ENCODE peak calls at places on chromosomes 1 and 21, in eight cellular contexts. L is lung microvascular endothelial cell, C is aorta, Z is NCI-H1694, D is EL, Y is mesenteric fat pad, G is sigmoid colon, W is fibroblast of lung. P is an unnamed sample.

GRCh38 chr1:24409535-24409934 is 4.0 kb downstream of the STPG1 start:
- DNase-seq in G (no peak), Y (no peak), L (peak), D (peak), C (no peak), W (peak), Z (no peak), P (no peak)

GRCh38 chr1:153985984-153986761 is at the start of gene RAB13:
- DNase-seq in G (peak), L (peak), Z (peak), C (peak), Y (peak), D (peak), W (peak), P (peak)

GRCh38 chr1:211731456-211732275 is 56.2 kb upstream of the NEK2 start:
- DNase-seq in G (no peak), W (no peak), Y (no peak), D (no peak), C (no peak), L (no peak), Z (no peak), P (peak)

GRCh38 chr21:15793547-15794235 is 63.9 kb downstream of the USP25 start:
- DNase-seq in G (no peak), W (peak), D (no peak), C (no peak), L (no peak), Z (no peak), Y (no peak), P (no peak)

GRCh38 chr1:81186271-81186670 is 614.5 kb upstream of the ADGRL2 start:
- DNase-seq in G (no peak), C (no peak), D (no peak), Z (no peak), L (no peak), Y (no peak), W (no peak), P (no peak)

GRCh38 chr1:84027368-84027767 is 28.4 kb upstream of the TTLL7 start:
- DNase-seq in C (no peak), Y (no peak), L (no peak), D (no peak), Z (no peak), G (no peak), W (no peak), P (no peak)

GRCh38 chr1:36084502-36085115 is 715 bp downstream of the TEKT2 start:
- DNase-seq in W (no peak), Z (no peak), L (peak), D (no peak), C (no peak), Y (no peak), G (no peak), P (no peak)

GRCh38 chr1:27044613-27045091 is 32.0 kb upstream of the TENT5B start:
- DNase-seq in L (peak), W (peak), D (peak), C (peak), Y (peak), G (peak), Z (peak), P (peak)

GRCh38 chr1:28761189-28761588 is 24.4 kb downstream of the YTHDF2 start:
- DNase-seq in W (no peak), Y (peak), L (no peak), D (no peak), C (no peak), Z (no peak), G (no peak), P (no peak)

GRCh38 chr1:234604393-234604725 is 5.6 kb downstream of the IRF2BP2 start:
- DNase-seq in C (no peak), Y (no peak), G (no peak), D (no peak), W (no peak), Z (no peak), L (no peak), P (no peak)

GRCh38 chr1:9181176-9181906 is 52.4 kb upstream of the GPR157 start:
- DNase-seq in Z (no peak), W (peak), C (peak), L (peak), Y (peak), G (peak), D (peak), P (peak)

GRCh38 chr1:22137006-22137720 is 5.7 kb downstream of the WNT4 start:
- DNase-seq in G (no peak), Z (no peak), W (no peak), C (no peak), D (no peak), L (no peak), Y (no peak), P (no peak)

GRCh38 chr1:42957880-42958487 is 684 bp downstream of the SLC2A1 start:
- DNase-seq in W (peak), Z (peak), L (peak), G (peak), C (peak), Y (no peak), D (peak), P (peak)

GRCh38 chr1:191963781-191964455 is 194.3 kb upstream of the RGS18 start:
- DNase-seq in Z (no peak), G (no peak), C (no peak), L (no peak), D (peak), W (peak), Y (no peak), P (no peak)

GRCh38 chr1:6464514-6464836 is 1.5 kb downstream of the TNFRSF25 start:
- DNase-seq in C (no peak), L (no peak), W (no peak), G (no peak), Z (no peak), D (no peak), Y (no peak), P (no peak)

GRCh38 chr1:91024501-91025119 is 2.8 kb upstream of the ZNF644 start:
- DNase-seq in C (no peak), Y (no peak), G (no peak), W (no peak), L (no peak), Z (no peak), D (no peak), P (no peak)

GRCh38 chr1:52569333-52570265 is 16.7 kb upstream of the TUT4 start:
- DNase-seq in D (no peak), Z (no peak), L (no peak), Y (no peak), C (no peak), G (no peak), W (no peak), P (no peak)

GRCh38 chr1:12405325-12406217 is 175.7 kb downstream of the VPS13D start:
- DNase-seq in G (peak), C (peak), D (peak), L (peak), W (peak), Y (no peak), Z (no peak), P (no peak)

GRCh38 chr1:192477630-192478029 is 97.9 kb upstream of the RGS1 start:
- DNase-seq in C (no peak), Z (no peak), D (peak), Y (no peak), L (peak), G (no peak), W (peak), P (peak)

GRCh38 chr1:116853680-116854191 is 56.0 kb upstream of the PTGFRN start:
- DNase-seq in D (peak), Z (peak), G (no peak), C (no peak), L (peak), W (peak), Y (no peak), P (no peak)

GRCh38 chr1:243742814-243743213 is 107.2 kb downstream of the AKT3 start:
- DNase-seq in Z (no peak), C (no peak), L (no peak), W (peak), D (peak), G (no peak), Y (no peak), P (no peak)

GRCh38 chr1:206923961-206924548 is 2.3 kb upstream of the FCMR start:
- DNase-seq in L (peak), Z (no peak), Y (no peak), C (no peak), W (no peak), D (no peak), G (no peak), P (peak)

GRCh38 chr1:39699419-39699818 is 8.2 kb upstream of the HPCAL4 start:
- DNase-seq in D (no peak), Y (no peak), C (no peak), G (no peak), Z (no peak), W (no peak), L (no peak), P (no peak)

GRCh38 chr1:30596470-30596869 is 126.9 kb downstream of the MATN1 start:
- DNase-seq in W (no peak), G (no peak), Z (no peak), C (no peak), L (no peak), D (no peak), Y (no peak), P (no peak)

GRCh38 chr1:30409476-30410152 is 313.8 kb downstream of the MATN1 start:
- DNase-seq in L (no peak), C (peak), Y (peak), D (peak), Z (no peak), W (no peak), G (no peak), P (no peak)

GRCh38 chr1:119007672-119008482 is 19.7 kb upstream of the TBX15 start:
- DNase-seq in W (no peak), Z (no peak), D (no peak), G (no peak), C (no peak), Y (no peak), L (no peak), P (no peak)

GRCh38 chr1:16101618-16102017 is 28.2 kb upstream of the FAM131C start:
- DNase-seq in W (no peak), L (no peak), G (no peak), C (peak), Y (no peak), Z (no peak), D (no peak), P (no peak)

GRCh38 chr1:181166377-181167196 is 78.1 kb downstream of the IER5 start:
- DNase-seq in D (peak), L (peak), W (peak), G (peak), Y (peak), C (peak), Z (peak), P (peak)

GRCh38 chr1:6414443-6414844 is 5.3 kb downstream of the HES2 start:
- DNase-seq in Y (no peak), G (no peak), W (peak), C (no peak), L (peak), Z (no peak), D (peak), P (peak)

GRCh38 chr1:30588311-30589073 is 134.9 kb downstream of the MATN1 start:
- DNase-seq in G (no peak), D (no peak), Y (no peak), Z (no peak), C (no peak), W (no peak), L (no peak), P (no peak)

GRCh38 chr1:190175320-190175719 is 302.3 kb downstream of the BRINP3 start:
- DNase-seq in Y (no peak), W (peak), G (no peak), C (no peak), D (peak), L (no peak), Z (no peak), P (no peak)

GRCh38 chr1:41511239-41511540 is 26.7 kb upstream of the EDN2 start:
- DNase-seq in G (no peak), L (no peak), Z (no peak), D (no peak), W (no peak), C (no peak), Y (no peak), P (no peak)

GRCh38 chr1:203644661-203645510 is 18.3 kb downstream of the ATP2B4 start:
- DNase-seq in L (peak), Y (peak), W (peak), G (no peak), C (peak), Z (no peak), D (peak), P (no peak)

GRCh38 chr1:158045639-158046038 is 52.2 kb downstream of the KIRREL1 start:
- DNase-seq in Y (no peak), D (peak), Z (no peak), W (peak), L (no peak), C (no peak), G (no peak), P (no peak)

GRCh38 chr1:77514871-77515776 is 167.3 kb downstream of the ZZZ3 start:
- DNase-seq in W (peak), Z (no peak), G (no peak), Y (no peak), C (no peak), L (peak), D (peak), P (peak)

GRCh38 chr1:54624466-54625464 is 1.4 kb upstream of the FAM151A start:
- DNase-seq in D (no peak), G (peak), W (no peak), Z (no peak), C (peak), L (no peak), Y (no peak), P (no peak)

GRCh38 chr1:154430903-154431302 is 25.8 kb downstream of the IL6R start:
- DNase-seq in D (peak), C (no peak), L (no peak), W (no peak), Y (no peak), G (no peak), Z (no peak), P (peak)

GRCh38 chr1:23122023-23122738 is 46.5 kb downstream of the LUZP1 start:
- DNase-seq in L (peak), G (no peak), D (peak), Y (no peak), W (peak), C (peak), Z (no peak), P (no peak)

GRCh38 chr1:115098979-115099692 is 9.8 kb upstream of the TSPAN2 start:
- DNase-seq in Z (no peak), Y (no peak), C (peak), D (no peak), G (peak), L (peak), W (peak), P (peak)